ENCODE peak calls at places on chromosome 21, in six cellular contexts. O is IMR-90, F is endothelial cell of umbilical vein, Y is heart right ventricle, B is HFF-Myc, E is suprapubic skin. N is an unnamed sample.

GRCh38 chr21:44848821-44849521 is 24.5 kb downstream of the PTTG1IP start:
- DNase-seq in O (no peak), F (no peak), Y (no peak), B (no peak), E (no peak), N (no peak)

GRCh38 chr21:42223826-42224575 is 5.1 kb downstream of the ABCG1 start:
- DNase-seq in O (no peak), F (no peak), Y (no peak), B (no peak), E (peak), N (no peak)

GRCh38 chr21:34189506-34189905 is 116.1 kb downstream of the MRPS6 start:
- DNase-seq in O (no peak), F (no peak), Y (no peak), B (no peak), E (no peak), N (no peak)

GRCh38 chr21:31072486-31072885 is 34.2 kb upstream of the KRTAP19-8 start:
- DNase-seq in O (no peak), F (no peak), Y (no peak), B (no peak), E (no peak), N (no peak)

GRCh38 chr21:41247561-41247968 is 69.0 kb upstream of the FAM3B start:
- DNase-seq in O (peak), F (peak), Y (peak), B (no peak), E (no peak), N (peak)

GRCh38 chr21:44875341-44875740 is 1.9 kb upstream of the PTTG1IP start:
- DNase-seq in O (peak), F (peak), Y (no peak), B (no peak), E (no peak), N (no peak)

GRCh38 chr21:17387030-17387617 is 125.7 kb upstream of the CXADR start:
- DNase-seq in O (peak), F (peak), Y (peak), B (peak), E (no peak), N (no peak)

GRCh38 chr21:43375006-43375826 is 51.7 kb downstream of the SIK1 start:
- DNase-seq in O (no peak), F (no peak), Y (no peak), B (no peak), E (no peak), N (no peak)

GRCh38 chr21:14741237-14741636 is 195.1 kb upstream of the SAMSN1 start:
- DNase-seq in O (no peak), F (no peak), Y (no peak), B (no peak), E (no peak), N (no peak)

GRCh38 chr21:34042735-34043134 is 30.6 kb upstream of the MRPS6 start:
- DNase-seq in O (no peak), F (no peak), Y (no peak), B (no peak), E (no peak), N (no peak)

GRCh38 chr21:29316806-29317205 is 18.1 kb downstream of the BACH1 start:
- DNase-seq in O (no peak), F (no peak), Y (no peak), B (no peak), E (no peak), N (no peak)

GRCh38 chr21:42496839-42497202 is 797 bp upstream of the RSPH1 start:
- DNase-seq in O (no peak), F (no peak), Y (peak), B (no peak), E (peak), N (no peak)

DNA sequence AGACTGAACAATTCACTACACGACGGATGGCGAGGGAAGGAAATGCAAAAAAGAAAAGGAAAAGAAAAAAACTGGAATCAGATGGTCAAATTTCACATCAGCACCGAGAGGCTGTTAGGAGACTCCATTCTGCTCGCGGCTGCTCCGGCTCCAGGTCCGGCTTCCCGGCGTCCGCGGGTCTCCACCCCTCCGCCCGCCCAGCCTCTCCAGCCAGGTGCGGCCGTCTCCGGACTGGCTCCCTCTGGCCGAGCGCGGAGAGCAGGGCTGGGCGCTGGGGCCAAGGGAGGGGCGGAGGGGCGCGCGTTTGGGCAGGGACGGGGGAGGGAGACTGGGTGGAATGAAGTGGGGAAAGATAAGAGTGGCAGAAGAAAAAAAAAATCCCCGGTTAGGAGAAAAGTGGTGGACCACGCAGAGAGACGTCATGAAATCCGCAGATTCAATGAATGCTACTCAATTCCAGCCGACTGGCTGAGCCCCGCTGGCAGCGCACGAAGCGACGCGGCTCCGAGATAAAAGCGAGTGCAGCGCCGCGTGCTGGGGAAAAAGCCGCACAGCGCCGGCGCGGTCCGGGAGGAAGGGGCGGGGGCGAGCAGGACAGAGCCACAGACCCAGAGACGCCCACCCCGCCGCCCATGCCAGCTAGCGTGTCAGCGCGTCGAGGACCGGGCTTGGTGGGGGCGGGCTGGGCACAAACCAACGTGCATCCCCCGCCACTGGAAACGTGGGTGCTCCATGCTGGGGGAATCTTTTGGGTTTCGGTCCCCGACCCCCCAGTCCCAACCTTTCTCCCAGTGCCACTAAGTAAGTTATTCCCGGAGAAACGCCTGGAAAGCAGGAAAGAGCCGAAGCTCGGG is at the start of gene KCNJ6:
- DNase-seq in O (peak), F (peak), Y (no peak), B (no peak), E (no peak), N (no peak)
- H3K4me3 ChIP-seq in O (peak), F (no peak), Y (peak), B (no peak), E (peak), N (peak)

DNA sequence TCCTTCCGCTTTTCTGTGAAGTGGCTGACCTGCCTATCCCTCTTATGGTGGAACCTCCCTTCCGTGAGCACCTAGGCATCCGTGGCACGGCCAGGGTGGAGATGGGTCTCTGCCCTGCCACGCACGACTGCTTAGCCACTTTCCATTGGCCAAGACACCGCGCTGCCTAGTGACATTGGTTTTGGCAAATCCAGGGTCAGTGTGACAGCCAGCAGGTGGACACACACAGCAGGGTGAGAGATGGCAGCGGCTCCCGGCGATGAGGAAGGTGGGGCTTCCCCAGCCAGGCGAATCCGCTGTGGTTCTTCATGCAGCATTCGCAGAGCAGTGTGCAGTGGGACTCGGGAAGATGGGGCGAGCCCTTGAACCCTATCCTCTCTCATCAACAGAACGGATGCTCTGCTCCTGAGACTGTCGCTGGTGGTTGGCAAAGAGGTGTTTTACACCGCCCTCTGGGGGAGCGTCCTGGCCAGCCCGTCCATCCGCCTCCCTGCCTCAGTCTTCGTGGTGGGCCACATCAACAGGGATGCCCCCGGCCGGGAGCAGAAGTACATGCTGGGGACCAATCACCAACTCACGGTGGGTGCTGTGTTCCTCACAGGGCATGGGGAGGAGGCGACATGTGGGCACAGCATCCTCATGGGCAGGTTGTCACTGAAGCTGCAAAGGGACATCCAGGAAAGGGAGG is 51.8 kb downstream of the DOP1B start:
- DNase-seq in O (no peak), F (no peak), Y (no peak), B (no peak), E (no peak), N (no peak)
- H3K4me3 ChIP-seq in O (no peak), F (no peak), Y (no peak), B (no peak), E (no peak), N (no peak)

DNA sequence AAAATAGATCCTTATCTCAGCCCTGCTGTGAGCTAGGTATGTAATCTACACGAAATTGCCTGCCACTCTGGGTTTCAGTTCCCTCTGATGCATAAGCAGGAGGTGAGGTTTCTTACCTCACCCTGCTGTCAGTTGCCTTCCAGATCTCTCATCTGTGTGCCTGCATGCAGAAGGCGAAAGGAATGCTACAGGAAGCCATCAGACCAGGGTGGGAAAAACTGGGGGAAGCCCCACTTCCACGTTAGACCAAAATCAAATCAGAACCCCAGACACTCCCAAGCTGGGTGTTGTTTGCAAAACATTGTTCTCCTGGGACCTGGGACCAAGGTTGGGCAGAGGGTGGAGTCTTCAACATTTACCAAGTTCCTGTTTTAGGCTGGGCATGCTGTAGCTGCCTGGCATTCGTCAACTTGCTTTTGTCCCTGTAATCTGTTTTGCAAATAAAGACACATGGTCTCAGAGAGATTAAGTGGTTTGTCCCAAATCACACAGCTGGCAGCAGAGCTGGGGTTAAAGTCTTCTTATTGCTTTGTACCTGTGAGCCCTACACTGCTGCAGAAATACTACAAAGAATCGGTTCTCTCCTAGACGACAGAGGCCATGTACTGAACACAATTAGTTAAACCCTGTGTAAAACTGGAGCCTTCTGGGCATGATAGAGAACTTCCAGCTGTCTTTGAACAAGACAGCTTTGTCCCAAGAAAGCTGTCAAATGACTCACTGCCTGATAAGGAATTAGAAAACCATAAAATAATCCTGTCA is 389.7 kb upstream of the RUNX1 start:
- DNase-seq in O (peak), F (no peak), Y (no peak), B (no peak), E (no peak), N (no peak)
- H3K4me3 ChIP-seq in O (no peak), F (no peak), Y (no peak), B (no peak), E (no peak), N (no peak)

GRCh38 chr21:45894107-45894810 is 87.3 kb upstream of the COL6A1 start:
- DNase-seq in O (peak), F (no peak), Y (peak), B (peak), E (no peak), N (no peak)
- H3K4me3 ChIP-seq in O (no peak), F (no peak), Y (no peak), B (no peak), E (no peak), N (no peak)

GRCh38 chr21:15825699-15826098 is 95.9 kb downstream of the USP25 start:
- DNase-seq in O (no peak), F (no peak), Y (no peak), B (no peak), E (no peak), N (no peak)
- H3K4me3 ChIP-seq in O (no peak), F (no peak), Y (no peak), B (no peak), E (no peak), N (no peak)